ENCODE peak calls at places on chromosomes 2 and 18, in eight cellular contexts. One of them, this sample, is unnamed.

GRCh38 chr2:45743531-45744391 is 92.3 kb downstream of the PRKCE start:
- DNase-seq in ovary: no peak
- DNase-seq in AG10803: peak
- DNase-seq in tibial artery: peak
- DNase-seq in GM10248: no peak
- DNase-seq in epithelial cell of proximal tubule: no peak
- DNase-seq in NB4: no peak
- DNase-seq in GM13977: no peak
- DNase-seq in this sample: peak

GRCh38 chr2:233912799-233913423 is 4.3 kb upstream of the TRPM8 start:
- DNase-seq in GM13977: no peak
- DNase-seq in AG10803: no peak
- DNase-seq in ovary: no peak
- DNase-seq in NB4: peak
- DNase-seq in GM10248: no peak
- DNase-seq in tibial artery: no peak
- DNase-seq in epithelial cell of proximal tubule: no peak
- DNase-seq in this sample: peak

GRCh38 chr2:217709496-217710217 is 293.1 kb downstream of the TNS1 start:
- DNase-seq in GM13977: no peak
- DNase-seq in AG10803: peak
- DNase-seq in tibial artery: peak
- DNase-seq in ovary: peak
- DNase-seq in NB4: no peak
- DNase-seq in epithelial cell of proximal tubule: no peak
- DNase-seq in GM10248: no peak
- DNase-seq in this sample: no peak

GRCh38 chr18:59696311-59697235 is 650 bp downstream of the CCBE1 start:
- DNase-seq in GM13977: no peak
- DNase-seq in ovary: peak
- DNase-seq in tibial artery: no peak
- DNase-seq in AG10803: peak
- DNase-seq in NB4: no peak
- DNase-seq in epithelial cell of proximal tubule: no peak
- DNase-seq in GM10248: peak
- DNase-seq in this sample: peak

GRCh38 chr2:162018530-162018929 is 55.5 kb downstream of the DPP4 start:
- DNase-seq in tibial artery: no peak
- DNase-seq in GM13977: no peak
- DNase-seq in epithelial cell of proximal tubule: no peak
- DNase-seq in NB4: no peak
- DNase-seq in GM10248: no peak
- DNase-seq in AG10803: no peak
- DNase-seq in ovary: no peak
- DNase-seq in this sample: no peak

GRCh38 chr18:23629444-23629946 is 33.2 kb downstream of the ANKRD29 start:
- DNase-seq in NB4: no peak
- DNase-seq in epithelial cell of proximal tubule: peak
- DNase-seq in GM10248: peak
- DNase-seq in GM13977: peak
- DNase-seq in AG10803: no peak
- DNase-seq in ovary: no peak
- DNase-seq in tibial artery: no peak
- DNase-seq in this sample: no peak

GRCh38 chr2:190425883-190426658 is 17.9 kb downstream of the MFSD6 start:
- DNase-seq in epithelial cell of proximal tubule: no peak
- DNase-seq in NB4: no peak
- DNase-seq in tibial artery: no peak
- DNase-seq in ovary: no peak
- DNase-seq in GM10248: no peak
- DNase-seq in AG10803: no peak
- DNase-seq in GM13977: no peak
- DNase-seq in this sample: no peak

GRCh38 chr2:126317797-126318431 is 338.0 kb upstream of the GYPC start:
- DNase-seq in AG10803: no peak
- DNase-seq in epithelial cell of proximal tubule: peak
- DNase-seq in GM13977: no peak
- DNase-seq in GM10248: no peak
- DNase-seq in NB4: peak
- DNase-seq in tibial artery: no peak
- DNase-seq in ovary: no peak
- DNase-seq in this sample: no peak

GRCh38 chr18:5418985-5419495 is 123.5 kb upstream of the ZBTB14 start:
- DNase-seq in GM13977: no peak
- DNase-seq in epithelial cell of proximal tubule: no peak
- DNase-seq in tibial artery: no peak
- DNase-seq in NB4: no peak
- DNase-seq in AG10803: no peak
- DNase-seq in ovary: no peak
- DNase-seq in GM10248: no peak
- DNase-seq in this sample: no peak

GRCh38 chr2:19839438-19839837 is 62.3 kb downstream of the TTC32 start:
- DNase-seq in tibial artery: no peak
- DNase-seq in GM10248: no peak
- DNase-seq in epithelial cell of proximal tubule: no peak
- DNase-seq in GM13977: no peak
- DNase-seq in NB4: no peak
- DNase-seq in AG10803: no peak
- DNase-seq in ovary: no peak
- DNase-seq in this sample: no peak

GRCh38 chr2:57490746-57491145 is 555.9 kb upstream of the VRK2 start:
- DNase-seq in ovary: no peak
- DNase-seq in tibial artery: no peak
- DNase-seq in epithelial cell of proximal tubule: no peak
- DNase-seq in NB4: peak
- DNase-seq in AG10803: no peak
- DNase-seq in GM10248: no peak
- DNase-seq in GM13977: no peak
- DNase-seq in this sample: no peak

GRCh38 chr2:47069628-47070154 is 85.4 kb downstream of the STPG4 start:
- DNase-seq in ovary: peak
- DNase-seq in NB4: no peak
- DNase-seq in AG10803: peak
- DNase-seq in epithelial cell of proximal tubule: no peak
- DNase-seq in GM10248: no peak
- DNase-seq in tibial artery: peak
- DNase-seq in GM13977: no peak
- DNase-seq in this sample: peak

GRCh38 chr18:28529644-28530043 is 352.7 kb upstream of the CDH2 start:
- DNase-seq in AG10803: no peak
- DNase-seq in NB4: no peak
- DNase-seq in ovary: no peak
- DNase-seq in epithelial cell of proximal tubule: no peak
- DNase-seq in GM13977: no peak
- DNase-seq in tibial artery: no peak
- DNase-seq in GM10248: no peak
- DNase-seq in this sample: no peak

GRCh38 chr18:63953811-63954210 is 4.7 kb downstream of the HMSD start:
- DNase-seq in ovary: no peak
- DNase-seq in GM13977: no peak
- DNase-seq in tibial artery: no peak
- DNase-seq in AG10803: peak
- DNase-seq in NB4: no peak
- DNase-seq in GM10248: no peak
- DNase-seq in epithelial cell of proximal tubule: no peak
- DNase-seq in this sample: no peak

GRCh38 chr2:164542584-164543021 is 78.7 kb downstream of the GRB14 start:
- DNase-seq in NB4: no peak
- DNase-seq in epithelial cell of proximal tubule: no peak
- DNase-seq in tibial artery: no peak
- DNase-seq in GM10248: no peak
- DNase-seq in GM13977: no peak
- DNase-seq in AG10803: peak
- DNase-seq in ovary: no peak
- DNase-seq in this sample: peak

GRCh38 chr18:45962866-45963265 is 4.3 kb downstream of the EPG5 start:
- DNase-seq in AG10803: peak
- DNase-seq in NB4: no peak
- DNase-seq in epithelial cell of proximal tubule: peak
- DNase-seq in ovary: no peak
- DNase-seq in GM13977: no peak
- DNase-seq in GM10248: no peak
- DNase-seq in tibial artery: no peak
- DNase-seq in this sample: peak

GRCh38 chr18:10463741-10464140 is 9.3 kb downstream of the APCDD1 start:
- DNase-seq in AG10803: no peak
- DNase-seq in NB4: no peak
- DNase-seq in epithelial cell of proximal tubule: no peak
- DNase-seq in tibial artery: no peak
- DNase-seq in GM13977: no peak
- DNase-seq in GM10248: no peak
- DNase-seq in ovary: no peak
- DNase-seq in this sample: no peak

GRCh38 chr18:48836806-48837615 is 113.8 kb downstream of the SMAD7 start:
- DNase-seq in tibial artery: peak
- DNase-seq in NB4: no peak
- DNase-seq in GM10248: no peak
- DNase-seq in AG10803: no peak
- DNase-seq in epithelial cell of proximal tubule: no peak
- DNase-seq in GM13977: no peak
- DNase-seq in ovary: peak
- DNase-seq in this sample: no peak

GRCh38 chr2:96157649-96158553 is 12.7 kb upstream of the DUSP2 start:
- DNase-seq in GM13977: peak
- DNase-seq in AG10803: no peak
- DNase-seq in epithelial cell of proximal tubule: no peak
- DNase-seq in GM10248: peak
- DNase-seq in NB4: peak
- DNase-seq in ovary: no peak
- DNase-seq in tibial artery: no peak
- DNase-seq in this sample: no peak

GRCh38 chr2:164515030-164515429 is 106.3 kb downstream of the GRB14 start:
- DNase-seq in NB4: no peak
- DNase-seq in ovary: no peak
- DNase-seq in AG10803: no peak
- DNase-seq in tibial artery: no peak
- DNase-seq in epithelial cell of proximal tubule: no peak
- DNase-seq in GM10248: no peak
- DNase-seq in GM13977: no peak
- DNase-seq in this sample: no peak

GRCh38 chr18:30997223-30997622 is 45.3 kb downstream of the DSC3 start:
- DNase-seq in tibial artery: no peak
- DNase-seq in AG10803: no peak
- DNase-seq in NB4: no peak
- DNase-seq in epithelial cell of proximal tubule: no peak
- DNase-seq in GM13977: no peak
- DNase-seq in ovary: no peak
- DNase-seq in GM10248: no peak
- DNase-seq in this sample: no peak

GRCh38 chr18:30999887-31000628 is 42.5 kb downstream of the DSC3 start:
- DNase-seq in ovary: no peak
- DNase-seq in GM10248: no peak
- DNase-seq in AG10803: no peak
- DNase-seq in GM13977: no peak
- DNase-seq in tibial artery: no peak
- DNase-seq in epithelial cell of proximal tubule: no peak
- DNase-seq in NB4: no peak
- DNase-seq in this sample: no peak

GRCh38 chr18:30999186-30999585 is 43.4 kb downstream of the DSC3 start:
- DNase-seq in GM10248: no peak
- DNase-seq in epithelial cell of proximal tubule: no peak
- DNase-seq in AG10803: no peak
- DNase-seq in GM13977: no peak
- DNase-seq in tibial artery: no peak
- DNase-seq in NB4: peak
- DNase-seq in ovary: no peak
- DNase-seq in this sample: no peak
- TF ChIP-seq CTCF in GM10248: peak
- TF ChIP-seq CTCF in epithelial cell of proximal tubule: peak
- TF ChIP-seq CTCF in AG10803: no peak
- TF ChIP-seq CTCF in GM13977: peak
- TF ChIP-seq CTCF in tibial artery: no peak
- TF ChIP-seq CTCF in NB4: no peak
- TF ChIP-seq CTCF in ovary: no peak
- TF ChIP-seq CTCF in this sample: no peak

DNA sequence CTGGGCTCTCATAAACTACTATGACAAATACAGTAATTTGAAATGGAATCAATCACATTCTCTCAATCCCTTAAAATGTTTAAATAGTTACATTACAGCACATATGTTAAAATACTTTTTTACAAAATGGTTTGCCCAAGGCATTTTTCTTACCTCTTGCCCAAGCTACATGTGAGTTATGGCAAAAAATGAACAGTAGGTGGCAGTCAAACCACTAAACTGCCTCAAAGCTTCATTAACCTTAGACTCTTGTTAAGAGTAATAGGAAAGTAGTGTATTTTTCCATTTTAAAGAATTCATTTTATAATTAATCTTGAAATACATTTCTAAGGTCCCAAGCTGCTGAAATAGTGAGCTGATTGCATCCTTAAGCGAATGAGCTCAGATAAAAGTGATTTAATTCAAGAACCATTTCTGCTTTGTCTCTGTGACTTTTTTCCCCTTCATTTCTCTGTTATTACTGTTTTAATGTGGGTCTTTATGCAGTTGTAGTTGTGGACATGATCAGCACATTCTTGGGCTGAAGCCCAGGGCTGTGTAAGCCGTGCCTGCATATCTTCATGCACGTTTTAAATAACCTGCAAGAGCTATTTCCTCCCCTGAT is 311.9 kb downstream of the LNPK start:
- DNase-seq in GM10248: peak
- DNase-seq in AG10803: peak
- DNase-seq in ovary: no peak
- DNase-seq in epithelial cell of proximal tubule: peak
- DNase-seq in GM13977: peak
- DNase-seq in tibial artery: no peak
- DNase-seq in NB4: peak
- DNase-seq in this sample: peak
- TF ChIP-seq CTCF in GM10248: peak
- TF ChIP-seq CTCF in AG10803: peak
- TF ChIP-seq CTCF in ovary: peak
- TF ChIP-seq CTCF in epithelial cell of proximal tubule: peak
- TF ChIP-seq CTCF in GM13977: peak
- TF ChIP-seq CTCF in tibial artery: peak
- TF ChIP-seq CTCF in NB4: peak
- TF ChIP-seq CTCF in this sample: peak

GRCh38 chr2:122239440-122239839 is 484.0 kb downstream of the TSN start:
- DNase-seq in ovary: no peak
- DNase-seq in GM10248: no peak
- DNase-seq in NB4: no peak
- DNase-seq in epithelial cell of proximal tubule: no peak
- DNase-seq in tibial artery: no peak
- DNase-seq in AG10803: no peak
- DNase-seq in GM13977: no peak
- DNase-seq in this sample: no peak
- TF ChIP-seq CTCF in ovary: no peak
- TF ChIP-seq CTCF in GM10248: no peak
- TF ChIP-seq CTCF in NB4: no peak
- TF ChIP-seq CTCF in epithelial cell of proximal tubule: peak
- TF ChIP-seq CTCF in tibial artery: no peak
- TF ChIP-seq CTCF in AG10803: no peak
- TF ChIP-seq CTCF in GM13977: no peak
- TF ChIP-seq CTCF in this sample: no peak

GRCh38 chr2:221777119-221777518 is 205.0 kb upstream of the EPHA4 start:
- DNase-seq in tibial artery: no peak
- DNase-seq in GM10248: no peak
- DNase-seq in epithelial cell of proximal tubule: no peak
- DNase-seq in ovary: no peak
- DNase-seq in AG10803: no peak
- DNase-seq in GM13977: no peak
- DNase-seq in NB4: no peak
- DNase-seq in this sample: no peak

GRCh38 chr2:221779614-221780067 is 207.5 kb upstream of the EPHA4 start:
- DNase-seq in tibial artery: peak
- DNase-seq in GM10248: no peak
- DNase-seq in AG10803: peak
- DNase-seq in epithelial cell of proximal tubule: peak
- DNase-seq in GM13977: no peak
- DNase-seq in NB4: no peak
- DNase-seq in ovary: no peak
- DNase-seq in this sample: no peak

GRCh38 chr2:221780281-221780688 is 208.2 kb upstream of the EPHA4 start:
- DNase-seq in epithelial cell of proximal tubule: peak
- DNase-seq in GM13977: no peak
- DNase-seq in NB4: no peak
- DNase-seq in GM10248: no peak
- DNase-seq in AG10803: peak
- DNase-seq in tibial artery: no peak
- DNase-seq in ovary: no peak
- DNase-seq in this sample: no peak
- TF ChIP-seq CTCF in epithelial cell of proximal tubule: no peak
- TF ChIP-seq CTCF in GM13977: no peak
- TF ChIP-seq CTCF in NB4: no peak
- TF ChIP-seq CTCF in GM10248: no peak
- TF ChIP-seq CTCF in AG10803: no peak
- TF ChIP-seq CTCF in tibial artery: no peak
- TF ChIP-seq CTCF in ovary: no peak
- TF ChIP-seq CTCF in this sample: no peak

This sample was measured in HFFc6.